ENCODE peak calls at places on chromosomes 7 and 10, in seven cellular contexts. One of them, this sample, is unnamed.

GRCh38 chr7:33798671-33799325 is 106.5 kb upstream of the BMPER start:
- DNase-seq in activated CD8-positive, alpha-beta T cell treated with anti-CD3 and anti-CD28 coated beads for 36 hours: no peak
- DNase-seq in GM12865: no peak
- DNase-seq in body of pancreas: no peak
- DNase-seq in omental fat pad: no peak
- DNase-seq in left ventricle myocardium inferior: no peak
- DNase-seq in mammary epithelial cell: peak; percentile 64
- DNase-seq in this sample: no peak

GRCh38 chr7:50812847-50813475 is 30.3 kb upstream of the GRB10 start:
- DNase-seq in activated CD8-positive, alpha-beta T cell treated with anti-CD3 and anti-CD28 coated beads for 36 hours: no peak
- DNase-seq in GM12865: no peak
- DNase-seq in body of pancreas: peak; percentile 90
- DNase-seq in omental fat pad: peak; percentile 54
- DNase-seq in left ventricle myocardium inferior: peak; percentile 81
- DNase-seq in mammary epithelial cell: peak; percentile 83
- DNase-seq in this sample: no peak

GRCh38 chr7:1085910-1086421 is 1.9 kb upstream of the GPER1 start:
- DNase-seq in activated CD8-positive, alpha-beta T cell treated with anti-CD3 and anti-CD28 coated beads for 36 hours: no peak
- DNase-seq in GM12865: no peak
- DNase-seq in body of pancreas: no peak
- DNase-seq in omental fat pad: no peak
- DNase-seq in left ventricle myocardium inferior: no peak
- DNase-seq in mammary epithelial cell: no peak
- DNase-seq in this sample: no peak

GRCh38 chr7:24476227-24476626 is 97.0 kb upstream of the PALS2 start:
- DNase-seq in activated CD8-positive, alpha-beta T cell treated with anti-CD3 and anti-CD28 coated beads for 36 hours: no peak
- DNase-seq in GM12865: no peak
- DNase-seq in body of pancreas: no peak
- DNase-seq in omental fat pad: no peak
- DNase-seq in left ventricle myocardium inferior: no peak
- DNase-seq in mammary epithelial cell: no peak
- DNase-seq in this sample: no peak

GRCh38 chr10:60943372-60944158 is 420 bp downstream of the RHOBTB1 start:
- DNase-seq in activated CD8-positive, alpha-beta T cell treated with anti-CD3 and anti-CD28 coated beads for 36 hours: peak; percentile 27
- DNase-seq in GM12865: no peak
- DNase-seq in body of pancreas: peak; percentile 71
- DNase-seq in omental fat pad: peak; percentile 39
- DNase-seq in left ventricle myocardium inferior: peak; percentile 71
- DNase-seq in mammary epithelial cell: peak; percentile 35
- DNase-seq in this sample: peak; percentile 49

GRCh38 chr7:157150825-157151412 is 12.2 kb downstream of the UBE3C start:
- DNase-seq in activated CD8-positive, alpha-beta T cell treated with anti-CD3 and anti-CD28 coated beads for 36 hours: no peak
- DNase-seq in GM12865: no peak
- DNase-seq in body of pancreas: peak; percentile 28
- DNase-seq in omental fat pad: no peak
- DNase-seq in left ventricle myocardium inferior: peak; percentile 44
- DNase-seq in mammary epithelial cell: no peak
- DNase-seq in this sample: no peak

GRCh38 chr10:94344522-94345122 is 18.1 kb downstream of the NOC3L start:
- DNase-seq in activated CD8-positive, alpha-beta T cell treated with anti-CD3 and anti-CD28 coated beads for 36 hours: no peak
- DNase-seq in GM12865: peak; percentile 81
- DNase-seq in body of pancreas: no peak
- DNase-seq in omental fat pad: no peak
- DNase-seq in left ventricle myocardium inferior: no peak
- DNase-seq in mammary epithelial cell: no peak
- DNase-seq in this sample: no peak

GRCh38 chr10:100338434-100339036 is 8.5 kb upstream of the SCD start:
- DNase-seq in activated CD8-positive, alpha-beta T cell treated with anti-CD3 and anti-CD28 coated beads for 36 hours: peak; percentile 90
- DNase-seq in GM12865: peak; percentile 77
- DNase-seq in body of pancreas: peak; percentile 83
- DNase-seq in omental fat pad: peak; percentile 58
- DNase-seq in left ventricle myocardium inferior: peak; percentile 73
- DNase-seq in mammary epithelial cell: peak; percentile 38
- DNase-seq in this sample: peak; percentile 64

GRCh38 chr7:54663186-54663585 is 95.8 kb downstream of the SEC61G start:
- DNase-seq in activated CD8-positive, alpha-beta T cell treated with anti-CD3 and anti-CD28 coated beads for 36 hours: no peak
- DNase-seq in GM12865: no peak
- DNase-seq in body of pancreas: no peak
- DNase-seq in omental fat pad: no peak
- DNase-seq in left ventricle myocardium inferior: no peak
- DNase-seq in mammary epithelial cell: no peak
- DNase-seq in this sample: no peak

GRCh38 chr10:42926831-42927230 is 144.2 kb downstream of the BMS1 start:
- DNase-seq in activated CD8-positive, alpha-beta T cell treated with anti-CD3 and anti-CD28 coated beads for 36 hours: no peak
- DNase-seq in GM12865: no peak
- DNase-seq in body of pancreas: no peak
- DNase-seq in omental fat pad: no peak
- DNase-seq in left ventricle myocardium inferior: no peak
- DNase-seq in mammary epithelial cell: no peak
- DNase-seq in this sample: no peak

GRCh38 chr7:38169862-38170261 is 8.2 kb upstream of the STARD3NL start:
- DNase-seq in activated CD8-positive, alpha-beta T cell treated with anti-CD3 and anti-CD28 coated beads for 36 hours: no peak
- DNase-seq in GM12865: peak; percentile 79
- DNase-seq in body of pancreas: no peak
- DNase-seq in omental fat pad: no peak
- DNase-seq in left ventricle myocardium inferior: no peak
- DNase-seq in mammary epithelial cell: peak; percentile 60
- DNase-seq in this sample: no peak

GRCh38 chr10:29618341-29619171 is 16.2 kb downstream of the SVIL start:
- DNase-seq in activated CD8-positive, alpha-beta T cell treated with anti-CD3 and anti-CD28 coated beads for 36 hours: no peak
- DNase-seq in GM12865: no peak
- DNase-seq in body of pancreas: peak; percentile 42
- DNase-seq in omental fat pad: no peak
- DNase-seq in left ventricle myocardium inferior: peak; percentile 40
- DNase-seq in mammary epithelial cell: peak; percentile 81
- DNase-seq in this sample: no peak

GRCh38 chr7:117075934-117076333 is 122.6 kb downstream of the ST7 start:
- DNase-seq in activated CD8-positive, alpha-beta T cell treated with anti-CD3 and anti-CD28 coated beads for 36 hours: no peak
- DNase-seq in GM12865: no peak
- DNase-seq in body of pancreas: no peak
- DNase-seq in omental fat pad: no peak
- DNase-seq in left ventricle myocardium inferior: no peak
- DNase-seq in mammary epithelial cell: no peak
- DNase-seq in this sample: no peak

GRCh38 chr10:102626026-102626686 is 18.1 kb upstream of the TRIM8 start:
- DNase-seq in activated CD8-positive, alpha-beta T cell treated with anti-CD3 and anti-CD28 coated beads for 36 hours: no peak
- DNase-seq in GM12865: no peak
- DNase-seq in body of pancreas: no peak
- DNase-seq in omental fat pad: no peak
- DNase-seq in left ventricle myocardium inferior: no peak
- DNase-seq in mammary epithelial cell: no peak
- DNase-seq in this sample: no peak

GRCh38 chr7:120114626-120115025 is 158.3 kb upstream of the KCND2 start:
- DNase-seq in activated CD8-positive, alpha-beta T cell treated with anti-CD3 and anti-CD28 coated beads for 36 hours: no peak
- DNase-seq in GM12865: no peak
- DNase-seq in body of pancreas: no peak
- DNase-seq in omental fat pad: no peak
- DNase-seq in left ventricle myocardium inferior: no peak
- DNase-seq in mammary epithelial cell: no peak
- DNase-seq in this sample: no peak

GRCh38 chr7:31192996-31193395 is 140.9 kb downstream of the ADCYAP1R1 start:
- DNase-seq in activated CD8-positive, alpha-beta T cell treated with anti-CD3 and anti-CD28 coated beads for 36 hours: peak; percentile 10
- DNase-seq in GM12865: peak; percentile 20
- DNase-seq in body of pancreas: peak; percentile 50
- DNase-seq in omental fat pad: no peak
- DNase-seq in left ventricle myocardium inferior: peak; percentile 53
- DNase-seq in mammary epithelial cell: peak; percentile 52
- DNase-seq in this sample: no peak

GRCh38 chr10:67763499-67764011 is 67.6 kb upstream of the CTNNA3 start:
- DNase-seq in activated CD8-positive, alpha-beta T cell treated with anti-CD3 and anti-CD28 coated beads for 36 hours: peak; percentile 83
- DNase-seq in GM12865: peak; percentile 89
- DNase-seq in body of pancreas: peak; percentile 76
- DNase-seq in omental fat pad: peak; percentile 59
- DNase-seq in left ventricle myocardium inferior: peak; percentile 83
- DNase-seq in mammary epithelial cell: no peak
- DNase-seq in this sample: peak; percentile 73

GRCh38 chr7:91243591-91244368 is 20.5 kb upstream of the FZD1 start:
- DNase-seq in activated CD8-positive, alpha-beta T cell treated with anti-CD3 and anti-CD28 coated beads for 36 hours: no peak
- DNase-seq in GM12865: no peak
- DNase-seq in body of pancreas: no peak
- DNase-seq in omental fat pad: no peak
- DNase-seq in left ventricle myocardium inferior: no peak
- DNase-seq in mammary epithelial cell: no peak
- DNase-seq in this sample: no peak

GRCh38 chr10:7108141-7108540 is 302.7 kb downstream of the SFMBT2 start:
- DNase-seq in activated CD8-positive, alpha-beta T cell treated with anti-CD3 and anti-CD28 coated beads for 36 hours: no peak
- DNase-seq in GM12865: no peak
- DNase-seq in body of pancreas: no peak
- DNase-seq in omental fat pad: no peak
- DNase-seq in left ventricle myocardium inferior: no peak
- DNase-seq in mammary epithelial cell: no peak
- DNase-seq in this sample: no peak

GRCh38 chr7:112360681-112361080 is 89.6 kb upstream of the IFRD1 start:
- DNase-seq in activated CD8-positive, alpha-beta T cell treated with anti-CD3 and anti-CD28 coated beads for 36 hours: no peak
- DNase-seq in GM12865: no peak
- DNase-seq in body of pancreas: no peak
- DNase-seq in omental fat pad: no peak
- DNase-seq in left ventricle myocardium inferior: no peak
- DNase-seq in mammary epithelial cell: no peak
- DNase-seq in this sample: no peak

GRCh38 chr7:29370531-29371314 is 176.1 kb downstream of the CHN2 start:
- DNase-seq in activated CD8-positive, alpha-beta T cell treated with anti-CD3 and anti-CD28 coated beads for 36 hours: no peak
- DNase-seq in GM12865: no peak
- DNase-seq in body of pancreas: peak; percentile 33
- DNase-seq in omental fat pad: no peak
- DNase-seq in left ventricle myocardium inferior: no peak
- DNase-seq in mammary epithelial cell: peak; percentile 84
- DNase-seq in this sample: no peak

GRCh38 chr7:82164813-82165212 is 278.8 kb downstream of the CACNA2D1 start:
- DNase-seq in activated CD8-positive, alpha-beta T cell treated with anti-CD3 and anti-CD28 coated beads for 36 hours: no peak
- DNase-seq in GM12865: no peak
- DNase-seq in body of pancreas: no peak
- DNase-seq in omental fat pad: no peak
- DNase-seq in left ventricle myocardium inferior: no peak
- DNase-seq in mammary epithelial cell: peak; percentile 6
- DNase-seq in this sample: no peak
- TF ChIP-seq CTCF in activated CD8-positive, alpha-beta T cell treated with anti-CD3 and anti-CD28 coated beads for 36 hours: no peak
- TF ChIP-seq CTCF in GM12865: no peak
- TF ChIP-seq CTCF in body of pancreas: no peak
- TF ChIP-seq CTCF in omental fat pad: no peak
- TF ChIP-seq CTCF in left ventricle myocardium inferior: peak; percentile 44
- TF ChIP-seq CTCF in mammary epithelial cell: peak; percentile 49
- TF ChIP-seq CTCF in this sample: no peak

GRCh38 chr7:3152714-3153113 is 109.0 kb upstream of the CARD11 start:
- DNase-seq in activated CD8-positive, alpha-beta T cell treated with anti-CD3 and anti-CD28 coated beads for 36 hours: no peak
- DNase-seq in GM12865: no peak
- DNase-seq in body of pancreas: no peak
- DNase-seq in omental fat pad: no peak
- DNase-seq in left ventricle myocardium inferior: no peak
- DNase-seq in mammary epithelial cell: no peak
- DNase-seq in this sample: no peak

GRCh38 chr7:3154317-3154716 is 110.7 kb upstream of the CARD11 start:
- DNase-seq in activated CD8-positive, alpha-beta T cell treated with anti-CD3 and anti-CD28 coated beads for 36 hours: peak; percentile 16
- DNase-seq in GM12865: no peak
- DNase-seq in body of pancreas: no peak
- DNase-seq in omental fat pad: no peak
- DNase-seq in left ventricle myocardium inferior: no peak
- DNase-seq in mammary epithelial cell: no peak
- DNase-seq in this sample: no peak

GRCh38 chr7:3154881-3155494 is 111.3 kb upstream of the CARD11 start:
- DNase-seq in activated CD8-positive, alpha-beta T cell treated with anti-CD3 and anti-CD28 coated beads for 36 hours: peak; percentile 84
- DNase-seq in GM12865: peak; percentile 68
- DNase-seq in body of pancreas: peak; percentile 47
- DNase-seq in omental fat pad: no peak
- DNase-seq in left ventricle myocardium inferior: no peak
- DNase-seq in mammary epithelial cell: peak; percentile 46
- DNase-seq in this sample: no peak

GRCh38 chr7:3151784-3152183 is 108.1 kb upstream of the CARD11 start:
- DNase-seq in activated CD8-positive, alpha-beta T cell treated with anti-CD3 and anti-CD28 coated beads for 36 hours: no peak
- DNase-seq in GM12865: no peak
- DNase-seq in body of pancreas: no peak
- DNase-seq in omental fat pad: no peak
- DNase-seq in left ventricle myocardium inferior: no peak
- DNase-seq in mammary epithelial cell: no peak
- DNase-seq in this sample: no peak

DNA sequence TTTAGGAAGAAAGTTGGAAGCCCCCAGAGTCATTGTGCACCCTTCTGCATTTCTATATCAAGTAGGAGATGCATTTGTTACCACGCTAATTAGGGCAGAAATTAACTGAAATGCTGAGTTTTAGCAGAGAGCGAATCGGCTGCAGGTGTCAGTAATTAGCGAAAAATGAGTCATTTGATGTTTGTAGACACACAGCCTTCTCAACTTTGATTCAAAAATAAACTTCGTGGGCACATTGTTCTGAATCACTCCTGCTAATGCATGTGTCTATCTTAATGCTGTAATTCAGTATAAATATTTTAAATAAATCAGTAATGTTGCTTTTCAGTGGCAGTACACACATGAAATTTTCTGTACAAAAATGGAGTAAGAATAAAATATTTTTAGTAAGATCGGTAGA is 109.5 kb upstream of the CARD11 start:
- DNase-seq in activated CD8-positive, alpha-beta T cell treated with anti-CD3 and anti-CD28 coated beads for 36 hours: no peak
- DNase-seq in GM12865: no peak
- DNase-seq in body of pancreas: no peak
- DNase-seq in omental fat pad: no peak
- DNase-seq in left ventricle myocardium inferior: no peak
- DNase-seq in mammary epithelial cell: no peak
- DNase-seq in this sample: no peak
- TF ChIP-seq CTCF in activated CD8-positive, alpha-beta T cell treated with anti-CD3 and anti-CD28 coated beads for 36 hours: no peak
- TF ChIP-seq CTCF in GM12865: no peak
- TF ChIP-seq CTCF in body of pancreas: no peak
- TF ChIP-seq CTCF in omental fat pad: no peak
- TF ChIP-seq CTCF in left ventricle myocardium inferior: no peak
- TF ChIP-seq CTCF in mammary epithelial cell: no peak
- TF ChIP-seq CTCF in this sample: no peak

GRCh38 chr7:101915000-101915399 is 97.6 kb downstream of the CUX1 start:
- DNase-seq in activated CD8-positive, alpha-beta T cell treated with anti-CD3 and anti-CD28 coated beads for 36 hours: no peak
- DNase-seq in GM12865: no peak
- DNase-seq in body of pancreas: no peak
- DNase-seq in omental fat pad: no peak
- DNase-seq in left ventricle myocardium inferior: peak; percentile 72
- DNase-seq in mammary epithelial cell: no peak
- DNase-seq in this sample: no peak
- TF ChIP-seq CTCF in activated CD8-positive, alpha-beta T cell treated with anti-CD3 and anti-CD28 coated beads for 36 hours: no peak
- TF ChIP-seq CTCF in GM12865: no peak
- TF ChIP-seq CTCF in body of pancreas: no peak
- TF ChIP-seq CTCF in omental fat pad: no peak
- TF ChIP-seq CTCF in left ventricle myocardium inferior: no peak
- TF ChIP-seq CTCF in mammary epithelial cell: no peak
- TF ChIP-seq CTCF in this sample: no peak

DNA sequence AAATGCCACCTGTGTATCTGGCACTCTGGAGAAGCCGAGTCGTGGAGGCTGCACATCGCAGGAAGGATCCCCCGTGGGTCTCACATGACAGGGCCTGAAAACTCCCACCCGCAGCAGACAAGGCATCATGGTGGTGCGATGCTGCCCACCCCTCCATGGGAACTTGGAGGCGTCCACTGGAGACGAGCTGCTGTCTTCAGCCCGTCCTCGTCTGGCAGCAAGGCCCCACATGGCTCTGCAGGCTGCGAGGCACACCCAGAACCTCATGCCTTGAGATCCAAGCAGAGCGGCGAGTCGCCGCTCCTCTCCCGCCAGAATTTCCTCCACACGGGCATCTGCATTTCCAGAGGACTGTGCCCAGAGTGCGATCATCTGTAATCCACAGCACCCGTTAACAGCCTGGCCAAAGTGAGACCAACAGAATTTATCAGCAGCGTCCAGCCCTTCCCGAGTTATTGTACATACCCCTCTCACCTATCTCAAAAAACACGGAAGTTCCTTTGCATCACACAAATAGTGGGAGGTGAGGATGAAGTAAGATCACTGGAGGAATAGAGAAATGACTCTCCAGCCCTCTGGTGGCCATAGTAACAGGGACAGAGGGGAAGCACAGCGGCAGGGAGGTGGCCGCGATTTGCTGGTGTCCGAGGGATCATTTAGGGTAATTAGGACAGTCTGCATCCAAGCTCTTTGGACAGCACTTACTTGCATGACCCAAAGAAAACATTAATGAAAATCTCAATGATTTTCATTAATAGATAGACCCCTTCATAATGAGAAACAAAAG is 292.4 kb downstream of the USP6NL start:
- DNase-seq in activated CD8-positive, alpha-beta T cell treated with anti-CD3 and anti-CD28 coated beads for 36 hours: no peak
- DNase-seq in GM12865: no peak
- DNase-seq in body of pancreas: no peak
- DNase-seq in omental fat pad: no peak
- DNase-seq in left ventricle myocardium inferior: no peak
- DNase-seq in mammary epithelial cell: no peak
- DNase-seq in this sample: no peak
- TF ChIP-seq CTCF in activated CD8-positive, alpha-beta T cell treated with anti-CD3 and anti-CD28 coated beads for 36 hours: no peak
- TF ChIP-seq CTCF in GM12865: no peak
- TF ChIP-seq CTCF in body of pancreas: no peak
- TF ChIP-seq CTCF in omental fat pad: no peak
- TF ChIP-seq CTCF in left ventricle myocardium inferior: no peak
- TF ChIP-seq CTCF in mammary epithelial cell: no peak
- TF ChIP-seq CTCF in this sample: no peak